ENCODE peak calls at places on chromosomes 4 and X, in eight cellular contexts. P, J, W, Z, Q, G, T and N are unnamed samples. For H3K4me1, the result is how much of the 10 kb centered on the place peaks cover.

GRCh38 chr4:147345662-147346061 is 135.2 kb upstream of the EDNRA start:
- DNase-seq in P (no peak), J (no peak), W (no peak), Z (no peak), Q (no peak), G (no peak), T (no peak), N (no peak)

GRCh38 chr4:4216668-4217067 is 10.1 kb downstream of the OTOP1 start:
- DNase-seq in P (no peak), J (no peak), W (no peak), Z (no peak), Q (no peak), G (no peak), T (no peak), N (no peak)

GRCh38 chr4:8689741-8690140 is 97.2 kb downstream of the CPZ start:
- DNase-seq in P (no peak), J (peak), W (no peak), Z (peak), Q (no peak), G (no peak), T (no peak), N (no peak)

GRCh38 chr4:40377462-40378385 is 42.6 kb downstream of the CHRNA9 start:
- DNase-seq in P (no peak), J (no peak), W (no peak), Z (no peak), Q (no peak), G (no peak), T (no peak), N (no peak)

GRCh38 chrX:319579-320125 is 1.1 kb upstream of the GTPBP6 start:
- DNase-seq in P (no peak), J (peak), W (no peak), Z (peak), Q (no peak), G (peak), T (no peak), N (no peak)

GRCh38 chr4:89410687-89411086 is 103.1 kb upstream of the GPRIN3 start:
- DNase-seq in P (peak), J (no peak), W (no peak), Z (no peak), Q (no peak), G (no peak), T (no peak), N (no peak)

GRCh38 chr4:79864470-79865190 is 208.4 kb downstream of the ANTXR2 start:
- DNase-seq in P (no peak), J (no peak), W (no peak), Z (no peak), Q (no peak), G (no peak), T (no peak), N (no peak)

GRCh38 chrX:111169141-111169540 is 73.2 kb downstream of the PAK3 start:
- DNase-seq in P (no peak), J (no peak), W (no peak), Z (no peak), Q (no peak), G (no peak), T (no peak), N (no peak)

GRCh38 chr4:1794809-1795303 is 1.8 kb downstream of the FGFR3 start:
- DNase-seq in P (no peak), J (no peak), W (no peak), Z (no peak), Q (no peak), G (no peak), T (no peak), N (no peak)

GRCh38 chr4:94084155-94084554 is 123.5 kb upstream of the SMARCAD1 start:
- DNase-seq in P (no peak), J (no peak), W (no peak), Z (no peak), Q (no peak), G (no peak), T (no peak), N (no peak)

GRCh38 chr4:143514432-143514831 is 930 bp downstream of the SMARCA5 start:
- DNase-seq in P (peak), J (peak), W (peak), Z (peak), Q (peak), G (peak), T (peak), N (peak)

GRCh38 chrX:129939986-129940385 is 34.0 kb downstream of the UTP14A start:
- DNase-seq in P (no peak), J (no peak), W (no peak), Z (no peak), Q (no peak), G (no peak), T (no peak), N (no peak)

GRCh38 chr4:143021384-143021783 is 163.3 kb upstream of the USP38 start:
- DNase-seq in P (no peak), J (no peak), W (no peak), Z (no peak), Q (no peak), G (no peak), T (no peak), N (no peak)

GRCh38 chr4:23365086-23365485 is 524.8 kb downstream of the PPARGC1A start:
- DNase-seq in P (no peak), J (no peak), W (no peak), Z (no peak), Q (no peak), G (no peak), T (no peak), N (no peak)

GRCh38 chr4:147950840-147951239 is 219.0 kb downstream of the ARHGAP10 start:
- DNase-seq in P (no peak), J (no peak), W (no peak), Z (no peak), Q (no peak), G (no peak), T (no peak), N (no peak)

GRCh38 chr4:38563703-38564490 is 100.1 kb upstream of the KLF3 start:
- DNase-seq in P (no peak), J (no peak), W (no peak), Z (no peak), Q (no peak), G (no peak), T (no peak), N (no peak)

GRCh38 chr4:138111462-138112000 is 130.6 kb downstream of the SLC7A11 start:
- DNase-seq in P (no peak), J (no peak), W (no peak), Z (no peak), Q (no peak), G (no peak), T (no peak), N (no peak)

GRCh38 chr4:183532823-183533222 is 28.0 kb downstream of the ING2 start:
- DNase-seq in P (no peak), J (no peak), W (no peak), Z (no peak), Q (no peak), G (no peak), T (no peak), N (no peak)

GRCh38 chr4:76952631-76953587 is 3.4 kb downstream of the SEPTIN11 start:
- DNase-seq in P (no peak), J (no peak), W (no peak), Z (no peak), Q (no peak), G (no peak), T (no peak), N (no peak)

GRCh38 chr4:76950052-76950845 is 697 bp downstream of the SEPTIN11 start:
- DNase-seq in P (peak), J (peak), W (peak), Z (peak), Q (peak), G (peak), T (peak), N (peak)

GRCh38 chr4:76950846-76951321 is 1.3 kb downstream of the SEPTIN11 start:
- DNase-seq in P (no peak), J (no peak), W (no peak), Z (peak), Q (no peak), G (peak), T (peak), N (peak)

GRCh38 chr4:76952071-76952470 is 2.5 kb downstream of the SEPTIN11 start:
- DNase-seq in P (no peak), J (no peak), W (no peak), Z (no peak), Q (no peak), G (no peak), T (no peak), N (no peak)

DNA sequence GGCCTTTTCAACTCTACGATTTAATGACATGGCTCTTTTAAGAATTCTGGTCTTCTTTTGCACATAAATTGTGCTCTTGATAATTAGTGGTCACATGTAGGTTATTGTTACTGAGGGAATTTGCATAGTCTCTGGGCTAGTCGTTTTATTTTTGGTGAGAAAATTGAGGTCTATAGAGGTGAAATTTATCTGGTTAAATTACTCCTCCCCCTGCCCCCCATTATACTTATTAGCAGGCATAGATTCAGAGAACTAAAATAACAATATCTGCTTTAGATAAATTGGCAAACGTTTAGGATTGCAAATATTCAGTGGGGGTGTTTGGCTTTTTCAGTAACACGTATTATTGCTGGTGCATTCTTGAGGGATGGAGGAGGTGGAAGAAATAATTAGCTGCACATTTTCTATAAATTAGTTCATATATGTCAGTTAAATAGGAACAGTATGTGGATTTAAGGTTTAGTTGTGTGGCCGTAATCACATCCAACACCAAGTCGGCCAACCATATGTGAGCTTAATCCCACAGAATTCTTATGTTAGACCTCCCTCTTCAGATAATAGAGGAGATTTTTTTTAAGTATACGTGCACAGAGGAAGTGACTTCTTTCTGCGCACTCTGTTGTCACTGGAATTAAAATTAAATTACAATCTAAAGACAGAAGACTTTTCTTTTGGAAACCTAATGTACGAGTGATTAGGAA is 1.9 kb downstream of the SEPTIN11 start:
- DNase-seq in P (no peak), J (no peak), W (no peak), Z (no peak), Q (no peak), G (no peak), T (no peak), N (no peak)
- H3K4me1 ChIP-seq in P (under half), J (under half), W (under half), Z (under half), Q (under half), G (under half), T (under half), N (under half)

DNA sequence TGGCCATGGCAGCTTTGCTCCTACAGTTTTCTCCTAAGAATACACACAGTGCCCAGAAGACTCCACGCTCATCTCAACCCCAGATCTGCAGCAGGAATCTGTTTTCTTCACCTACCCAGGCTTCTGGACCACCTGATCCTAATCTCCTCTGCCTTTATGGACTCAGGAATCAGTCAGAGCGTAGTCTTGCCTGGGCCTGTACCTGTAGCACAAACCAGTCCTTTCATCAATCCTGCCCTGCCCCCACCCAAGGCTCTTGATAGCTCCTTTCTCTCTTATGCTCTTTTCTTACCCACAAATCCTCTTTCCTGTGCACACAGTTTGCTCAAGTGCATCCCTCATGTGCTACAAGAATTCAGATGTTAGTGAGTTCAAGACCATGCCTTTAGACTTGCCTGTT is 89.7 kb downstream of the ZNF718 start:
- DNase-seq in P (no peak), J (no peak), W (no peak), Z (no peak), Q (no peak), G (no peak), T (no peak), N (no peak)
- H3K4me1 ChIP-seq in P (under half), J (under half), W (under half), Z (under half), Q (under half), G (under half), T (under half), N (under half)

GRCh38 chrX:39981946-39982345 is 115.8 kb downstream of the BCOR start:
- DNase-seq in P (no peak), J (no peak), W (no peak), Z (no peak), Q (no peak), G (no peak), T (no peak), N (no peak)
- H3K4me1 ChIP-seq in P (under half), J (under half), W (under half), Z (under half), Q (under half), G (under half), T (under half), N (under half)

GRCh38 chrX:153644356-153645125 is 2.5 kb upstream of the DUSP9 start:
- DNase-seq in P (no peak), J (peak), W (peak), Z (peak), Q (no peak), G (no peak), T (no peak), N (no peak)
- H3K4me1 ChIP-seq in P (under half), J (under half), W (under half), Z (under half), Q (under half), G (under half), T (under half), N (under half)

GRCh38 chrX:153930011-153930910 is 4.2 kb upstream of the ARHGAP4 start:
- DNase-seq in P (no peak), J (no peak), W (no peak), Z (peak), Q (no peak), G (no peak), T (no peak), N (no peak)
- H3K4me1 ChIP-seq in P (under half), J (under half), W (under half), Z (under half), Q (under half), G (under half), T (under half), N (under half)

GRCh38 chr4:72974694-72975487 is 94.6 kb downstream of the COX18 start:
- DNase-seq in P (no peak), J (no peak), W (no peak), Z (no peak), Q (no peak), G (no peak), T (no peak), N (no peak)
- H3K4me1 ChIP-seq in P (under half), J (under half), W (under half), Z (under half), Q (under half), G (under half), T (under half), N (under half)

GRCh38 chrX:108020631-108021030 is 24.2 kb upstream of the VSIG1 start:
- DNase-seq in P (no peak), J (no peak), W (no peak), Z (no peak), Q (no peak), G (no peak), T (no peak), N (peak)

GRCh38 chrX:108019382-108019857 is 25.4 kb upstream of the VSIG1 start:
- DNase-seq in P (no peak), J (no peak), W (no peak), Z (no peak), Q (no peak), G (no peak), T (no peak), N (peak)

GRCh38 chrX:108025954-108026616 is 18.8 kb upstream of the VSIG1 start:
- DNase-seq in P (no peak), J (no peak), W (no peak), Z (no peak), Q (no peak), G (no peak), T (no peak), N (peak)

GRCh38 chrX:108018659-108019381 is 26.0 kb upstream of the VSIG1 start:
- DNase-seq in P (no peak), J (no peak), W (no peak), Z (no peak), Q (peak), G (no peak), T (no peak), N (peak)

GRCh38 chrX:108022491-108023089 is 22.3 kb upstream of the VSIG1 start:
- DNase-seq in P (no peak), J (no peak), W (no peak), Z (no peak), Q (no peak), G (no peak), T (no peak), N (no peak)
- H3K4me1 ChIP-seq in P (under half), J (under half), W (under half), Z (under half), Q (under half), G (under half), T (under half), N (under half)